ENCODE peak calls at places on chromosomes 16 and 17, in four cellular contexts. A is HepG2, Y is GM12878, L is H1. T is an unnamed sample.

GRCh38 chr17:48647103-48647963 is 21.2 kb upstream of the HOXB9 start:
- DNase-seq in A (no peak), Y (no peak), L (no peak), T (peak)

GRCh38 chr17:64941761-64942160 is 22.5 kb upstream of the LRRC37A3 start:
- DNase-seq in A (no peak), Y (no peak), L (no peak), T (no peak)

GRCh38 chr16:87965973-87966667 is 14.9 kb downstream of the BANP start:
- DNase-seq in A (no peak), Y (no peak), L (no peak), T (peak)

GRCh38 chr17:63709110-63709509 is 9.2 kb upstream of the LIMD2 start:
- DNase-seq in A (no peak), Y (no peak), L (no peak), T (no peak)

GRCh38 chr16:72961115-72961832 is 86.7 kb downstream of the ZFHX3 start:
- DNase-seq in A (no peak), Y (no peak), L (no peak), T (peak)

GRCh38 chr17:79410681-79411080 is 200.2 kb downstream of the RBFOX3 start:
- DNase-seq in A (no peak), Y (no peak), L (no peak), T (no peak)

GRCh38 chr17:83064732-83065659 is 14.4 kb upstream of the METRNL start:
- DNase-seq in A (no peak), Y (no peak), L (no peak), T (no peak)

GRCh38 chr17:1783834-1784611 is 22.2 kb downstream of the SERPINF1 start:
- DNase-seq in A (peak), Y (no peak), L (no peak), T (peak)

GRCh38 chr17:38910325-38910724 is 15.1 kb upstream of the LASP1NB start:
- DNase-seq in A (no peak), Y (no peak), L (no peak), T (no peak)

GRCh38 chr17:72535346-72535745 is 414.5 kb downstream of the SOX9 start:
- DNase-seq in A (no peak), Y (no peak), L (no peak), T (no peak)

GRCh38 chr17:82638183-82638773 is 10.0 kb downstream of the WDR45B start:
- DNase-seq in A (no peak), Y (no peak), L (no peak), T (no peak)

GRCh38 chr16:3182608-3183444 is 5.2 kb upstream of the OR1F1 start:
- DNase-seq in A (peak), Y (no peak), L (no peak), T (peak)
- TF ChIP-seq TCF12 in A (no peak), Y (no peak), L (no peak), T (no peak)

DNA sequence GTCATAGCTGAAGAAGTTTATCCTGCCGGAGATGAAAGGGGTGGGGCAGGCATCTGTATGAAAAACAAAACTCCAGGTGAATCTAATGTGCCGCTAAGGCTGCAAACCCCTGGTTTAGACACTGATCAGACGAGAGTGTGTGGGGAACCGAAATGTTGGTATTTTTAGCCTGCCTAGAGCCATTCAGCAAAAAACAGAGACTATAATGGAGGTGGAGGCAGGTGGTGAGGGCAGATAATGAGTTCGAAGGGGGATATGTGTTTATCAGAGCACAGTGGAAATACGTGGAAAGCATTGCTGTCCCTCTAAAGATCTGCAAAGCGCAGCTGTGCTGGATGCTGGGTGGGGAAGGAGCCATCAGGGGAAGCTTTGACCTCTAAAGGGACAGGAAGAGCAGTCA is 127.5 kb upstream of the WSCD1 start:
- DNase-seq in A (no peak), Y (no peak), L (no peak), T (no peak)
- TF ChIP-seq TCF12 in A (no peak), Y (no peak), L (no peak), T (no peak)

GRCh38 chr16:27430512-27430911 is 28.5 kb downstream of the IL21R start:
- DNase-seq in A (no peak), Y (no peak), L (no peak), T (no peak)

GRCh38 chr16:27434141-27435051 is 32.4 kb downstream of the IL21R start:
- DNase-seq in A (no peak), Y (no peak), L (no peak), T (no peak)

GRCh38 chr16:27431773-27432599 is 30.0 kb downstream of the IL21R start:
- DNase-seq in A (no peak), Y (no peak), L (no peak), T (no peak)

GRCh38 chr16:27430923-27431484 is 29.0 kb downstream of the IL21R start:
- DNase-seq in A (no peak), Y (no peak), L (no peak), T (no peak)

DNA sequence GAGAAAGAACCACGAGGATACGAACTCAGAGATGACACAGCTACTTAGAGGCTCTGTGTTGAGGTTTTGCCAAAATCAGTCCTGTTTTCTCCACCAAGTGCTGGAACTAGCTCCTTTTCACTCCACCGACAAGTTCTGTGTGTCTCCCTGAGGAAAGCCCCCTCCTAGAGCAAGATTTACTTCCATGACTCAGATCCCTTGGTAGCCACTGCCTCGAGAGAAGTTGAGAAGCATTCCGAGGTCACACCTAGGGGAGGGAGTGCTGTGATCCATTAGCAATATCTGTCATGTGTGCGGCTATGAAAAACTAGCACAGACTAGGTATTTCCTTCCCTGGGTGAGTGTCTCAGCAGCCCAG is 30.6 kb downstream of the IL21R start:
- DNase-seq in A (no peak), Y (no peak), L (no peak), T (no peak)
- TF ChIP-seq TCF12 in A (no peak), Y (no peak), L (no peak), T (no peak)

GRCh38 chr17:40659909-40660308 is 5.1 kb downstream of the KRT222 start:
- DNase-seq in A (no peak), Y (no peak), L (no peak), T (no peak)
- TF ChIP-seq TCF12 in A (no peak), Y (no peak), L (no peak), T (no peak)

GRCh38 chr16:58588406-58588805 is 41.2 kb downstream of the CNOT1 start:
- DNase-seq in A (no peak), Y (no peak), L (no peak), T (no peak)

GRCh38 chr16:58584831-58585505 is 44.7 kb downstream of the CNOT1 start:
- DNase-seq in A (no peak), Y (no peak), L (no peak), T (no peak)

GRCh38 chr16:58586340-58587030 is 43.1 kb downstream of the CNOT1 start:
- DNase-seq in A (no peak), Y (no peak), L (no peak), T (no peak)

GRCh38 chr16:58591083-58591482 is 38.5 kb downstream of the CNOT1 start:
- DNase-seq in A (no peak), Y (no peak), L (no peak), T (no peak)

DNA sequence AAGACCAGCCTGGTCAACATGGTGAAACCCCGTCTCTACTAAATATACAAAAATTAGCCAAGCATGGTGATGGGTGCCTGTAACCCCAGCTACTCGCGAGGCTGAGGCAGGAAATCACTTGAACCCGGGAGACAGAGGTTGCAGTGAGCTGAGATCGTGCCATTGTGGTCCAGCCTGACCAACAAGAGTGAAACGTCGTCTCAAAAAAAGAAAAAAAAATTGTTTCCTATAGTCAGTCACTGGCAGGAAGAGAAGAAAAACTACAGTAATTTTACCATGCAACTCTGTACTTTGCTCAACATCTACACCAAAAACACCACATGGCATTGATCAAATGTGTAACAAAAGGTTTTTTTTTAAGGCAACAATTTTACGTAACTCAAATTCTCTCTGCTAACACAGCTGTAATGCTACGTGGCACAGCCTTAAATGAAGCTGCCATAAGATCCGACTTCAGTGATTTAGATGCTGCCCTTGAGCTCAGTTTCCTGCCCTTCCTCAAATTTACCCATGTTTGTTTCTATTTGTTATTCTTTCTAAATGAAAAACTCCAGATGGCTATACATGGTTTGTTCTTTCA is 40.2 kb downstream of the CNOT1 start:
- DNase-seq in A (no peak), Y (no peak), L (no peak), T (no peak)
- TF ChIP-seq TCF12 in A (no peak), Y (no peak), L (no peak), T (no peak)

DNA sequence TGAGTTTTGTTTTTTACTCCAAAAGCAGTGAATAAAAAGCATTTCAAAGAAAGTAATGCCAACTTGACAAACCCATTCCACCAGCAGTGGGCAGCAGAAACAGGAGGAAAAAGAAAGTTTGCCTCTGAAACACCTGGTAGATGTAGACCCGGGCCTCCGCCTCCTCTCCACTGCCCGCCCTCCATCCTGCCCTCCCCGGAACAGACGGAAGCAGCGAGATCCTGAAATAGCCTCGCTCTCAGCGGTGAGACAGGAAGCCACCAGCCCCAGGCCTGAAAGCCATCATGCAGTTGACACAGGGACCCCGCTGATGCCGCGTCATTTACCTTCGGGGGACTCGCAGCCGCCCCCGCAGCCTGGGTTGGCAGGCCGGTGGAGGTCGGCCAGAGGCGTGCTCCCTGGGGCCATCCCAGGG is 67.8 kb downstream of the C16orf78 start:
- DNase-seq in A (no peak), Y (peak), L (no peak), T (peak)
- TF ChIP-seq TCF12 in A (no peak), Y (peak), L (peak), T (no peak)